ENCODE peak calls at places on chromosomes 4 and X, in nine cellular contexts. R is fibroblast of lung, C is pancreas, E is heart right ventricle, L is GM23248, N is neural progenitor cell, P is cardiac muscle cell, J is mesenchymal stem cell, K is breast epithelium. W is an unnamed sample. For H3K4me1, the result is how much of the 10 kb centered on the place peaks cover.

GRCh38 chrX:40245411-40246140 is 147.8 kb upstream of the BCOR start:
- DNase-seq in J (peak), C (no peak), E (peak), R (peak), P (peak), K (no peak), L (peak), N (no peak), W (no peak)

GRCh38 chr4:181637186-181638105 is 605.8 kb upstream of the TENM3 start:
- DNase-seq in P (no peak), C (no peak), J (no peak), E (no peak), R (peak), L (peak), K (no peak), N (no peak), W (no peak)

GRCh38 chr4:42425146-42426065 is 28.1 kb downstream of the SHISA3 start:
- DNase-seq in N (peak), J (no peak), P (no peak), E (no peak), L (no peak), C (no peak), K (no peak), R (no peak), W (no peak)

GRCh38 chr4:31455612-31456011 is 735.4 kb downstream of the PCDH7 start:
- DNase-seq in R (no peak), L (no peak), P (no peak), N (no peak), K (no peak), C (no peak), E (no peak), J (no peak), W (no peak)

GRCh38 chrX:123731258-123731986 is 1.4 kb downstream of the THOC2 start:
- DNase-seq in C (no peak), E (no peak), J (peak), N (peak), R (peak), P (peak), L (peak), K (no peak), W (peak)

GRCh38 chrX:152641996-152642395 is 4.3 kb downstream of the GABRQ start:
- DNase-seq in P (peak), E (no peak), N (peak), R (peak), C (no peak), K (no peak), L (peak), J (no peak), W (peak)

GRCh38 chr4:107691378-107691777 is 28.7 kb downstream of the PAPSS1 start:
- DNase-seq in L (no peak), C (no peak), K (no peak), N (no peak), J (no peak), P (no peak), E (no peak), R (no peak), W (no peak)

GRCh38 chrX:140701480-140701879 is 8.1 kb upstream of the LINC00632 start:
- DNase-seq in R (peak), K (no peak), N (no peak), P (peak), L (peak), E (no peak), J (peak), C (no peak), W (peak)

GRCh38 chr4:27009539-27009938 is 148.9 kb downstream of the STIM2 start:
- DNase-seq in R (peak), K (no peak), E (no peak), L (peak), P (no peak), J (peak), C (no peak), N (no peak), W (no peak)

DNA sequence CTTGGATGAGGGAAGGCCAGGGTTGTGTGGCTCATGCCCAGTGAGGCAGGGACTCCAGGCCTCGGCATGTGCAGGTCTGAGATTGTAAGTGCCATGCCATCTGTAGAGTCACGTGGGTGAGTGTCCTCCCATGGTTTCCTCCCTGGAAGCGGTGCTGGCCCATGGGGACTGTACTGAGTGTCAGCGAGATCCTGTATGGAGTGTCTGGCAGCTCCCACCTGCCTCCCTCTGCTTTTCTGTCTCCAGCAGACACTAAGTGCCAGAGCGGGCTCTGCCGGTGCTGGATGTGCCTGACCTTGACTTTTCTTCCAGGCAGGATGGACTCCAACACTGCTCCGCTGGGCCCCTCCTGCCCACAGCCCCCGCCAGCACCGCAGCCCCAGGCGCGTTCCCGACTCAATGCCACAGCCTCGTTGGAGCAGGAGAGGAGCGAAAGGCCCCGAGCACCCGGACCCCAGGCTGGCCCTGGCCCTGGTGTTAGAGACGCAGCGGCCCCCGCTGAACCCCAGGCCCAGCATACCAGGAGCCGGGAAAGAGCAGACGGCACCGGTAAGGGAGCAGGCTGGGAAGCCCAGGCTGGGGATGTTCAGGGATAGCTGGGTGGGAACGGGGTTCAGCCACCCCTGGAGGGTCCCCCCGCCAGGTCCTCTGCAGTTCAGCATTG is 7.6 kb downstream of the WFS1 start:
- DNase-seq in C (no peak), R (no peak), L (no peak), K (no peak), E (peak), P (no peak), N (no peak), J (no peak), W (peak)
- H3K4me1 ChIP-seq in C (under half), R (under half), L (under half), K (under half), E (half or more), P (under half), N (under half), J (under half), W (half or more)

GRCh38 chr4:174496631-174497442 is 25.5 kb downstream of the HPGD start:
- DNase-seq in R (no peak), L (no peak), J (no peak), P (no peak), E (no peak), K (no peak), N (no peak), C (no peak), W (no peak)

GRCh38 chr4:174494731-174495130 is 27.6 kb downstream of the HPGD start:
- DNase-seq in E (no peak), J (no peak), R (no peak), P (no peak), C (no peak), K (no peak), N (peak), L (no peak), W (no peak)

GRCh38 chr4:174490356-174490969 is 31.8 kb downstream of the HPGD start:
- DNase-seq in K (no peak), C (no peak), R (peak), L (peak), P (peak), E (no peak), N (no peak), J (peak), W (no peak)

DNA sequence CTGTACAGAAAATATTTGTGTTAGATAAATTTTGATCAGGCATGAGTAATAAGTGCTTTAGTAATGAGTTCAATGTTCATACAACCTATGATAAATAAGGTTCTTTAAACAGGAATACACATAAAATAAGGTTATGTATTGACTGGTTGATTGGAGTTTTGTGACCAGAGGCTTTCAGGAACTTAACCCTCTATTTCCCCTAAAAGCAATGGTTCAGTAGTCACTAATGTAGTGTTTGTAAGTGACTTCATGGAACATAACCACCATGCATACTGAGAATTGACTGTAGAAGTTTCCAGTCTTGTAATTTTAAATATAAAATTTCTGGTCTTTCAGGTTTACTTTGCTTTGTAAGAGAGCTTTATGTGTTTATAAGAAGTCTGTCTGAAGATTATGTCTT is 28.1 kb downstream of the HPGD start:
- DNase-seq in R (no peak), L (no peak), N (no peak), E (no peak), J (no peak), P (no peak), C (no peak), K (no peak), W (no peak)
- H3K4me1 ChIP-seq in R (under half), L (under half), N (under half), E (under half), J (under half), P (under half), C (under half), K (under half), W (under half)

GRCh38 chrX:1477229-1477628 is 24.5 kb upstream of the ASMTL start:
- DNase-seq in J (no peak), K (no peak), R (no peak), E (no peak), P (no peak), C (no peak), L (no peak), N (no peak), W (no peak)
- H3K4me1 ChIP-seq in J (under half), K (under half), R (under half), E (under half), P (under half), C (under half), L (under half), N (under half), W (under half)

GRCh38 chr4:140943887-140944515 is 187.8 kb upstream of the TBC1D9 start:
- DNase-seq in P (peak), L (peak), J (no peak), K (no peak), E (no peak), R (peak), N (no peak), C (no peak), W (no peak)
- H3K4me1 ChIP-seq in P (under half), L (under half), J (under half), K (under half), E (under half), R (under half), N (under half), C (under half), W (under half)

DNA sequence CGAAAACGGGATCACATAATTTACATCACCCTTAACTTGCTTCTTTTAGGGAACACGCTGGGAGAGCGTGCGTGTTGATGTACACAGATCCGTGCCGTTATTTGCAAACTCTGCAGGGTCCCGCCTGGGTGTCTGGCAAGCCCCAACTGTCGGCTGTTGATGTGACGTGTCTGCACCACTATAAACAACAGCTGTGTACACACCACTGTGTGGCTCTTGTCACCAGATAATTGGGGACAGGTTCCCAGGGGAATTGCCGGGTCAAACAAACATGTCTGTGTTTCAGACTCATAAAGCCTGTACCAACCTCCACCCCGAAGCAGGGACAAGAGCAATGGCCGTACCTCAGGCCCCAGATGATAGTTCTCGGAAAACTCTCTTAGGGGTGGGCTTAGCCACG is 105.0 kb upstream of the AFAP1 start:
- DNase-seq in E (no peak), J (no peak), L (no peak), N (no peak), R (no peak), K (no peak), P (no peak), C (no peak), W (peak)
- H3K4me1 ChIP-seq in E (under half), J (under half), L (under half), N (under half), R (under half), K (under half), P (under half), C (under half), W (under half)

GRCh38 chr4:169059294-169060201 is 49.5 kb upstream of the CBR4 start:
- DNase-seq in P (peak), R (peak), C (no peak), N (no peak), E (peak), K (no peak), J (peak), L (peak), W (no peak)
- H3K4me1 ChIP-seq in P (under half), R (under half), C (under half), N (under half), E (under half), K (under half), J (under half), L (under half), W (under half)

DNA sequence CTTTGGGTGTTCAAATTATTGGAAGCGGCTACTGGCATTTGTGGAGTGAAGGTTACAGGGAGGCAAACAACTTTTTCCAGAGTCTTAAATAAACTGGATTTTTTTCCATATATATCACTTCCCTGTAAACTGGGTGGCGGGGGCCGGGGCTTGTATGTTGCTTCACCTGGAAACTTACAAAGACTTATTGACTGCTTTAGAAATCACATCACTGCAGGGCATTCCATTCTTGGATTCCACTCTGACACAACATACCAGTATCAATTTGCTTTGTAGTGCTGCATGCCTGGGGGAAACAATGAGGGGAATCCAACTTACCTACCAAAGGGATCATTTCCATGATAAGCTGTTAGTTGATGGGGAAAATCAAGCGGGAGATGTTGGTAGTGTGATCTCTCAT is 21.7 kb upstream of the FAM156A start:
- DNase-seq in P (peak), C (no peak), R (no peak), J (no peak), E (no peak), K (no peak), N (peak), L (peak), W (no peak)
- H3K4me1 ChIP-seq in P (under half), C (under half), R (under half), J (under half), E (under half), K (under half), N (under half), L (under half), W (under half)

DNA sequence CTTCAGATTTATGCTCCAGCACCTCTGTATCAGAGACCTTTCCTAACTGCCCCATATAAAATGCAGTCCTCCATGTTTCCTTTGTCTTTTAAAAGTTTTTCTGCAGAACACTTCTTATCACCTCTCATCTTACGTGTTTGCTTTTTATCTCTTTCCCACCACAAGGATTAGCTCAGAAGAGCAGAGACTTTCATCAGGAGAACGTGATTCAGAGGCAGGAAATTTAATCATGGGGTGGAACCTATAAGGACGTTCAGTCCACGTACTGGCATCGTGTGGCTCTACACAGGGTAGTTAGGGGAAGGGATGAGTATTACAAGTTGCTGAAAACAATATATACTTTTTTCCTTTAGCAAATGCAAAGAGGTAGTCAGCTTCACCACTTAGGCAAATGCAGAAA is 98.7 kb downstream of the SORBS2 start:
- DNase-seq in L (no peak), C (no peak), N (no peak), K (no peak), R (peak), P (peak), E (no peak), J (no peak), W (no peak)
- H3K4me1 ChIP-seq in L (under half), C (under half), N (under half), K (under half), R (under half), P (under half), E (half or more), J (under half), W (under half)

W was measured in BE2C.